ENCODE peak calls at places on chromosomes 5 and 9, in six cellular contexts. One of them, this sample, is unnamed.

GRCh38 chr9:119365291-119366027 is 3.8 kb downstream of the BRINP1 start:
- DNase-seq in Jurkat, Clone E6-1: peak; percentile 10
- DNase-seq in AG08396: peak; percentile 18
- DNase-seq in NCI-H1417 treated with DMSO at 0.1 percent for 48 hours: no peak
- DNase-seq in T47D: peak; percentile 38
- DNase-seq in skeletal muscle cell: no peak
- DNase-seq in this sample: peak; percentile 44

GRCh38 chr9:92048924-92049625 is 66.1 kb downstream of the SPTLC1 start:
- DNase-seq in Jurkat, Clone E6-1: no peak
- DNase-seq in AG08396: no peak
- DNase-seq in T47D: no peak
- DNase-seq in NCI-H1417 treated with DMSO at 0.1 percent for 48 hours: no peak
- DNase-seq in skeletal muscle cell: peak; percentile 26
- DNase-seq in this sample: no peak

GRCh38 chr9:19050637-19051591 is 1.7 kb downstream of the RRAGA start:
- DNase-seq in AG08396: no peak
- DNase-seq in skeletal muscle cell: no peak
- DNase-seq in NCI-H1417 treated with DMSO at 0.1 percent for 48 hours: no peak
- DNase-seq in T47D: no peak
- DNase-seq in Jurkat, Clone E6-1: no peak
- DNase-seq in this sample: no peak

GRCh38 chr5:172635038-172635437 is 6.0 kb upstream of the NEURL1B start:
- DNase-seq in skeletal muscle cell: no peak
- DNase-seq in Jurkat, Clone E6-1: no peak
- DNase-seq in AG08396: no peak
- DNase-seq in T47D: no peak
- DNase-seq in NCI-H1417 treated with DMSO at 0.1 percent for 48 hours: no peak
- DNase-seq in this sample: no peak

GRCh38 chr9:2634818-2635217 is 13.2 kb downstream of the VLDLR start:
- DNase-seq in Jurkat, Clone E6-1: no peak
- DNase-seq in skeletal muscle cell: no peak
- DNase-seq in AG08396: no peak
- DNase-seq in T47D: no peak
- DNase-seq in NCI-H1417 treated with DMSO at 0.1 percent for 48 hours: no peak
- DNase-seq in this sample: no peak

GRCh38 chr5:116534988-116535387 is 39.6 kb downstream of the SEMA6A start:
- DNase-seq in Jurkat, Clone E6-1: no peak
- DNase-seq in skeletal muscle cell: no peak
- DNase-seq in AG08396: no peak
- DNase-seq in NCI-H1417 treated with DMSO at 0.1 percent for 48 hours: no peak
- DNase-seq in T47D: no peak
- DNase-seq in this sample: no peak

GRCh38 chr9:28661853-28662252 is 1088.6 kb upstream of the C9orf72 start:
- DNase-seq in T47D: no peak
- DNase-seq in NCI-H1417 treated with DMSO at 0.1 percent for 48 hours: no peak
- DNase-seq in Jurkat, Clone E6-1: no peak
- DNase-seq in skeletal muscle cell: no peak
- DNase-seq in AG08396: no peak
- DNase-seq in this sample: no peak

GRCh38 chr5:172504736-172505402 is 50.5 kb upstream of the SH3PXD2B start:
- DNase-seq in T47D: no peak
- DNase-seq in AG08396: no peak
- DNase-seq in Jurkat, Clone E6-1: no peak
- DNase-seq in skeletal muscle cell: peak; percentile 4
- DNase-seq in NCI-H1417 treated with DMSO at 0.1 percent for 48 hours: no peak
- DNase-seq in this sample: no peak

GRCh38 chr5:3595102-3595961 is at the start of gene IRX1:
- DNase-seq in Jurkat, Clone E6-1: no peak
- DNase-seq in T47D: no peak
- DNase-seq in skeletal muscle cell: no peak
- DNase-seq in AG08396: no peak
- DNase-seq in NCI-H1417 treated with DMSO at 0.1 percent for 48 hours: no peak
- DNase-seq in this sample: peak; percentile 88

GRCh38 chr5:167513383-167513782 is 778.1 kb upstream of the WWC1 start:
- DNase-seq in AG08396: no peak
- DNase-seq in T47D: no peak
- DNase-seq in NCI-H1417 treated with DMSO at 0.1 percent for 48 hours: peak; percentile 50
- DNase-seq in Jurkat, Clone E6-1: no peak
- DNase-seq in skeletal muscle cell: no peak
- DNase-seq in this sample: no peak

GRCh38 chr5:143650296-143650695 is 161.7 kb upstream of the HMHB1 start:
- DNase-seq in AG08396: no peak
- DNase-seq in skeletal muscle cell: no peak
- DNase-seq in NCI-H1417 treated with DMSO at 0.1 percent for 48 hours: no peak
- DNase-seq in Jurkat, Clone E6-1: no peak
- DNase-seq in T47D: no peak
- DNase-seq in this sample: no peak

GRCh38 chr5:27316283-27316675 is 277.9 kb upstream of the CDH9 start:
- DNase-seq in skeletal muscle cell: peak; percentile 49
- DNase-seq in Jurkat, Clone E6-1: no peak
- DNase-seq in T47D: no peak
- DNase-seq in AG08396: no peak
- DNase-seq in NCI-H1417 treated with DMSO at 0.1 percent for 48 hours: no peak
- DNase-seq in this sample: peak; percentile 11

GRCh38 chr9:92278117-92278516 is 15.4 kb downstream of the IARS1 start:
- DNase-seq in T47D: no peak
- DNase-seq in skeletal muscle cell: peak; percentile 15
- DNase-seq in NCI-H1417 treated with DMSO at 0.1 percent for 48 hours: no peak
- DNase-seq in AG08396: peak; percentile 30
- DNase-seq in Jurkat, Clone E6-1: no peak
- DNase-seq in this sample: peak; percentile 58

GRCh38 chr5:322942-323879 is 1.7 kb downstream of the AHRR start:
- DNase-seq in NCI-H1417 treated with DMSO at 0.1 percent for 48 hours: no peak
- DNase-seq in skeletal muscle cell: no peak
- DNase-seq in T47D: no peak
- DNase-seq in AG08396: peak; percentile 9
- DNase-seq in Jurkat, Clone E6-1: no peak
- DNase-seq in this sample: peak; percentile 40

GRCh38 chr5:154541553-154541952 is 63.5 kb upstream of the HAND1 start:
- DNase-seq in skeletal muscle cell: no peak
- DNase-seq in Jurkat, Clone E6-1: no peak
- DNase-seq in AG08396: no peak
- DNase-seq in NCI-H1417 treated with DMSO at 0.1 percent for 48 hours: no peak
- DNase-seq in T47D: no peak
- DNase-seq in this sample: no peak

GRCh38 chr5:77743181-77743580 is 33.0 kb downstream of the TBCA start:
- DNase-seq in Jurkat, Clone E6-1: no peak
- DNase-seq in AG08396: peak; percentile 9
- DNase-seq in skeletal muscle cell: no peak
- DNase-seq in NCI-H1417 treated with DMSO at 0.1 percent for 48 hours: no peak
- DNase-seq in T47D: no peak
- DNase-seq in this sample: peak; percentile 5

GRCh38 chr5:81021951-81022687 is 62.0 kb downstream of the RASGRF2 start:
- DNase-seq in T47D: no peak
- DNase-seq in AG08396: no peak
- DNase-seq in Jurkat, Clone E6-1: no peak
- DNase-seq in skeletal muscle cell: no peak
- DNase-seq in NCI-H1417 treated with DMSO at 0.1 percent for 48 hours: no peak
- DNase-seq in this sample: no peak

GRCh38 chr9:14238518-14238917 is 75.4 kb downstream of the NFIB start:
- DNase-seq in skeletal muscle cell: no peak
- DNase-seq in NCI-H1417 treated with DMSO at 0.1 percent for 48 hours: no peak
- DNase-seq in T47D: no peak
- DNase-seq in AG08396: no peak
- DNase-seq in Jurkat, Clone E6-1: no peak
- DNase-seq in this sample: no peak

GRCh38 chr5:79705632-79706031 is 16.0 kb downstream of the CMYA5 start:
- DNase-seq in Jurkat, Clone E6-1: no peak
- DNase-seq in T47D: no peak
- DNase-seq in AG08396: no peak
- DNase-seq in NCI-H1417 treated with DMSO at 0.1 percent for 48 hours: no peak
- DNase-seq in skeletal muscle cell: no peak
- DNase-seq in this sample: no peak

GRCh38 chr9:131403493-131403773 is 9.5 kb downstream of the PRRC2B start:
- DNase-seq in Jurkat, Clone E6-1: no peak
- DNase-seq in T47D: no peak
- DNase-seq in NCI-H1417 treated with DMSO at 0.1 percent for 48 hours: no peak
- DNase-seq in skeletal muscle cell: no peak
- DNase-seq in AG08396: no peak
- DNase-seq in this sample: no peak

GRCh38 chr5:140338336-140338735 is 8.1 kb downstream of the HBEGF start:
- DNase-seq in skeletal muscle cell: no peak
- DNase-seq in NCI-H1417 treated with DMSO at 0.1 percent for 48 hours: no peak
- DNase-seq in T47D: no peak
- DNase-seq in AG08396: no peak
- DNase-seq in Jurkat, Clone E6-1: no peak
- DNase-seq in this sample: peak; percentile 25

GRCh38 chr5:139690385-139691274 is 42.5 kb downstream of the CXXC5 start:
- DNase-seq in skeletal muscle cell: peak; percentile 72
- DNase-seq in Jurkat, Clone E6-1: no peak
- DNase-seq in T47D: no peak
- DNase-seq in AG08396: no peak
- DNase-seq in NCI-H1417 treated with DMSO at 0.1 percent for 48 hours: no peak
- DNase-seq in this sample: no peak

GRCh38 chr9:97857603-97858392 is 4.8 kb downstream of the FOXE1 start:
- DNase-seq in NCI-H1417 treated with DMSO at 0.1 percent for 48 hours: no peak
- DNase-seq in AG08396: no peak
- DNase-seq in skeletal muscle cell: no peak
- DNase-seq in T47D: no peak
- DNase-seq in Jurkat, Clone E6-1: no peak
- DNase-seq in this sample: no peak